ENCODE peak calls at places on chromosomes 12 and 14, in six cellular contexts. One of them, this sample, is unnamed.

GRCh38 chr12:57237653-57237951 is 8.1 kb downstream of the SHMT2 start:
- DNase-seq in pancreas: peak; percentile 49
- DNase-seq in dorsolateral prefrontal cortex: no peak
- DNase-seq in epithelial cell of esophagus: peak; percentile 58
- DNase-seq in AG04449: no peak
- DNase-seq in thoracic aorta: no peak
- DNase-seq in this sample: no peak

GRCh38 chr14:97120204-97121120 is 323.3 kb downstream of the VRK1 start:
- DNase-seq in pancreas: no peak
- DNase-seq in dorsolateral prefrontal cortex: no peak
- DNase-seq in epithelial cell of esophagus: no peak
- DNase-seq in AG04449: no peak
- DNase-seq in thoracic aorta: no peak
- DNase-seq in this sample: no peak

GRCh38 chr14:50801706-50802105 is 29.3 kb downstream of the NIN start:
- DNase-seq in pancreas: no peak
- DNase-seq in dorsolateral prefrontal cortex: no peak
- DNase-seq in epithelial cell of esophagus: peak; percentile 61
- DNase-seq in AG04449: no peak
- DNase-seq in thoracic aorta: no peak
- DNase-seq in this sample: no peak

GRCh38 chr14:88791629-88792571 is 853 bp downstream of the EML5 start:
- DNase-seq in pancreas: peak; percentile 71
- DNase-seq in dorsolateral prefrontal cortex: peak; percentile 28
- DNase-seq in epithelial cell of esophagus: no peak
- DNase-seq in AG04449: no peak
- DNase-seq in thoracic aorta: no peak
- DNase-seq in this sample: no peak

GRCh38 chr14:77565289-77566081 is 51.0 kb downstream of the SPTLC2 start:
- DNase-seq in pancreas: no peak
- DNase-seq in dorsolateral prefrontal cortex: no peak
- DNase-seq in epithelial cell of esophagus: peak; percentile 58
- DNase-seq in AG04449: no peak
- DNase-seq in thoracic aorta: no peak
- DNase-seq in this sample: no peak

GRCh38 chr12:6266431-6267006 is 44.0 kb upstream of the PLEKHG6 start:
- DNase-seq in pancreas: peak; percentile 41
- DNase-seq in dorsolateral prefrontal cortex: no peak
- DNase-seq in epithelial cell of esophagus: peak; percentile 41
- DNase-seq in AG04449: no peak
- DNase-seq in thoracic aorta: no peak
- DNase-seq in this sample: no peak

GRCh38 chr12:109677323-109677722 is 36.3 kb upstream of the FAM222A start:
- DNase-seq in pancreas: no peak
- DNase-seq in dorsolateral prefrontal cortex: no peak
- DNase-seq in epithelial cell of esophagus: no peak
- DNase-seq in AG04449: no peak
- DNase-seq in thoracic aorta: no peak
- DNase-seq in this sample: no peak

GRCh38 chr12:109926488-109927210 is 26.6 kb downstream of the TCHP start:
- DNase-seq in pancreas: peak; percentile 43
- DNase-seq in dorsolateral prefrontal cortex: no peak
- DNase-seq in epithelial cell of esophagus: no peak
- DNase-seq in AG04449: no peak
- DNase-seq in thoracic aorta: no peak
- DNase-seq in this sample: no peak

GRCh38 chr12:111419784-111420183 is 14.1 kb downstream of the SH2B3 start:
- DNase-seq in pancreas: no peak
- DNase-seq in dorsolateral prefrontal cortex: no peak
- DNase-seq in epithelial cell of esophagus: no peak
- DNase-seq in AG04449: no peak
- DNase-seq in thoracic aorta: no peak
- DNase-seq in this sample: no peak

GRCh38 chr14:93175492-93175891 is 9.2 kb downstream of the MOAP1 start:
- DNase-seq in pancreas: no peak
- DNase-seq in dorsolateral prefrontal cortex: no peak
- DNase-seq in epithelial cell of esophagus: no peak
- DNase-seq in AG04449: no peak
- DNase-seq in thoracic aorta: no peak
- DNase-seq in this sample: no peak

GRCh38 chr12:110741795-110742717 is 635 bp downstream of the PPP1CC start:
- DNase-seq in pancreas: no peak
- DNase-seq in dorsolateral prefrontal cortex: peak; percentile 31
- DNase-seq in epithelial cell of esophagus: peak; percentile 61
- DNase-seq in AG04449: no peak
- DNase-seq in thoracic aorta: no peak
- DNase-seq in this sample: no peak

GRCh38 chr12:15984963-15985362 is 73.8 kb downstream of the DERA start:
- DNase-seq in pancreas: no peak
- DNase-seq in dorsolateral prefrontal cortex: no peak
- DNase-seq in epithelial cell of esophagus: no peak
- DNase-seq in AG04449: no peak
- DNase-seq in thoracic aorta: no peak
- DNase-seq in this sample: no peak

GRCh38 chr12:100199347-100200136 is 1.1 kb upstream of the ACTR6 start:
- DNase-seq in pancreas: peak; percentile 86
- DNase-seq in dorsolateral prefrontal cortex: no peak
- DNase-seq in epithelial cell of esophagus: peak; percentile 52
- DNase-seq in AG04449: no peak
- DNase-seq in thoracic aorta: no peak
- DNase-seq in this sample: peak; percentile 31

GRCh38 chr12:63403256-63403655 is 252.3 kb upstream of the AVPR1A start:
- DNase-seq in pancreas: no peak
- DNase-seq in dorsolateral prefrontal cortex: no peak
- DNase-seq in epithelial cell of esophagus: no peak
- DNase-seq in AG04449: no peak
- DNase-seq in thoracic aorta: no peak
- DNase-seq in this sample: no peak

GRCh38 chr12:75478395-75478794 is 2.2 kb upstream of the GLIPR1 start:
- DNase-seq in pancreas: no peak
- DNase-seq in dorsolateral prefrontal cortex: no peak
- DNase-seq in epithelial cell of esophagus: peak; percentile 28
- DNase-seq in AG04449: no peak
- DNase-seq in thoracic aorta: no peak
- DNase-seq in this sample: no peak

GRCh38 chr14:68036203-68036602 is 216.6 kb downstream of the RAD51B start:
- DNase-seq in pancreas: no peak
- DNase-seq in dorsolateral prefrontal cortex: no peak
- DNase-seq in epithelial cell of esophagus: no peak
- DNase-seq in AG04449: no peak
- DNase-seq in thoracic aorta: no peak
- DNase-seq in this sample: no peak

GRCh38 chr14:59918824-59919581 is 941 bp upstream of the LRRC9 start:
- DNase-seq in pancreas: no peak
- DNase-seq in dorsolateral prefrontal cortex: no peak
- DNase-seq in epithelial cell of esophagus: peak; percentile 27
- DNase-seq in AG04449: no peak
- DNase-seq in thoracic aorta: no peak
- DNase-seq in this sample: no peak
- TF ChIP-seq CTCF in pancreas: peak; percentile 31
- TF ChIP-seq CTCF in dorsolateral prefrontal cortex: peak; percentile 65
- TF ChIP-seq CTCF in epithelial cell of esophagus: peak; percentile 48
- TF ChIP-seq CTCF in AG04449: peak; percentile 36
- TF ChIP-seq CTCF in thoracic aorta: peak; percentile 32
- TF ChIP-seq CTCF in this sample: no peak

DNA sequence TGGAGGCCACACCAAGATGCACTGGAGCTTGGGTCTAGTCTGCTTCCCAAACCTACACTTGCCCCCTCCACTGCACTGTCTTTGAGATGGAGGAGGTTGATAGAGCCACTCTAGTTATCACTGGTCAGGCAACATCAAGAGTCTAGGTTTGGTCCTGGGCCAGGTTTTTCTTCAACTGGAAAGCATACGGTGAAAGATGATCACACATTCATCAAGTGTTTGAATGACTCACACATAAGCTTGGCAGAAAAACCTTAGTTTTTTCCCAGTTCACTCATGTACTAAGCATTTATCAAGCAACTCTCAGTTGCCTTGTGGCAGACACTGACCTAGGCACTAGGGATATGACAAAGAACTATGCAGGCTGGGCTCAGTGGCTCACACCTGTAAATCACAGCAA is 84.5 kb downstream of the PLEKHG3 start:
- DNase-seq in pancreas: no peak
- DNase-seq in dorsolateral prefrontal cortex: no peak
- DNase-seq in epithelial cell of esophagus: peak; percentile 90
- DNase-seq in AG04449: peak; percentile 88
- DNase-seq in thoracic aorta: no peak
- DNase-seq in this sample: no peak
- TF ChIP-seq CTCF in pancreas: no peak
- TF ChIP-seq CTCF in dorsolateral prefrontal cortex: no peak
- TF ChIP-seq CTCF in epithelial cell of esophagus: no peak
- TF ChIP-seq CTCF in AG04449: no peak
- TF ChIP-seq CTCF in thoracic aorta: no peak
- TF ChIP-seq CTCF in this sample: no peak

DNA sequence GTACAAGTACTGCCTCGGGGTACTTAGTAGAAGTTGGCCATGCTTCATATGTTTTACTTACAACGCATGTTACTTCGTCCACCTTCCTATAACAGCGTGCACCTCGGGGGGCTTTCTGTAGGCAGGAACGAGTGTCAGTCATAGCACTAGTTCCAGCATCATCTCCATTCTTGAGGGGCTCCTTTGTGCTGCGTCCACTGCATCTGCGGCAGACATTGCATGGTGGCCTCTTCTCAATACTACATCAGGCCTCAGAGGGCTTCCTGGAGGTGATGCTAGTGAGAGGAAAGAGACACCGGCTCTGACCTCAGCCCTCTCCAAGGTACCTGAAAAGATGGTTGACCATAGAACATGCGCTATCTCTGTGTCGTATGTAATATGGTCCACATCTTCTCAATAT is 121.2 kb upstream of the RTL1 start:
- DNase-seq in pancreas: no peak
- DNase-seq in dorsolateral prefrontal cortex: no peak
- DNase-seq in epithelial cell of esophagus: no peak
- DNase-seq in AG04449: no peak
- DNase-seq in thoracic aorta: no peak
- DNase-seq in this sample: no peak
- TF ChIP-seq CTCF in pancreas: no peak
- TF ChIP-seq CTCF in dorsolateral prefrontal cortex: no peak
- TF ChIP-seq CTCF in epithelial cell of esophagus: no peak
- TF ChIP-seq CTCF in AG04449: no peak
- TF ChIP-seq CTCF in thoracic aorta: no peak
- TF ChIP-seq CTCF in this sample: no peak

DNA sequence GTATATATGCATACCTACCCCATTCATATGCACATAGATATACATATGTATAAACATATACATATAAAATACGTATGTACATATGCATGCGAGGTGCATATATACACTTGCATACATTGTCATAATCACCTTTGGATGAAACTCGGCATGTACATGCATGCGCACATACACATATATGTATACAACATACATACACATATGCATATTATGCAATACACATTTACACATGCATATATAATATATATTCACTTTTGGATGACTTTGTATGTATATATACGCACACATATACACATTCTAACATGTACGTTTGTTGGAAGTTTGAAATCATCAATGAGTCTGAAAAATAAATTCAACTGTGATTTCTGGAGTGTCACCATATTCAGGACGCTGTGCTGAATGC is 401.6 kb upstream of the TBX3 start:
- DNase-seq in pancreas: no peak
- DNase-seq in dorsolateral prefrontal cortex: no peak
- DNase-seq in epithelial cell of esophagus: no peak
- DNase-seq in AG04449: no peak
- DNase-seq in thoracic aorta: no peak
- DNase-seq in this sample: no peak
- TF ChIP-seq CTCF in pancreas: no peak
- TF ChIP-seq CTCF in dorsolateral prefrontal cortex: no peak
- TF ChIP-seq CTCF in epithelial cell of esophagus: no peak
- TF ChIP-seq CTCF in AG04449: no peak
- TF ChIP-seq CTCF in thoracic aorta: no peak
- TF ChIP-seq CTCF in this sample: no peak

This sample was measured in omental fat pad.